ENCODE peak calls at places on chromosome 6, in four cellular contexts. W, X, U and D are unnamed samples.

GRCh38 chr6:5359413-5359812 is 98.1 kb downstream of the FARS2 start:
- DNase-seq in W (no peak), U (no peak), X (no peak), D (no peak)

GRCh38 chr6:31651602-31652191 is 764 bp downstream of the BAG6 start:
- DNase-seq in X (peak; percentile 55), W (no peak), U (peak; percentile 89), D (no peak)

GRCh38 chr6:156423829-156424228 is 353.3 kb upstream of the ARID1B start:
- DNase-seq in X (no peak), W (no peak), U (no peak), D (no peak)

GRCh38 chr6:25960689-25961088 is 1.9 kb upstream of the TRIM38 start:
- DNase-seq in W (no peak), U (no peak), X (no peak), D (no peak)

GRCh38 chr6:12147557-12148316 is 135.6 kb downstream of the HIVEP1 start:
- DNase-seq in W (no peak), U (no peak), X (no peak), D (no peak)

GRCh38 chr6:152273638-152274037 is 363.5 kb downstream of the SYNE1 start:
- DNase-seq in U (no peak), X (no peak), W (no peak), D (no peak)

GRCh38 chr6:28658475-28659249 is 133.0 kb downstream of the GPX5 start:
- DNase-seq in U (no peak), X (no peak), W (no peak), D (no peak)

GRCh38 chr6:80356545-80356944 is 250.1 kb downstream of the BCKDHB start:
- DNase-seq in W (no peak), X (no peak), U (no peak), D (no peak)

GRCh38 chr6:33806795-33807194 is 3.0 kb upstream of the MLN start:
- DNase-seq in W (no peak), X (no peak), U (no peak), D (no peak)

GRCh38 chr6:54717849-54718455 is 128.6 kb upstream of the FAM83B start:
- DNase-seq in W (peak; percentile 44), X (peak; percentile 63), U (peak; percentile 77), D (peak; percentile 77)

GRCh38 chr6:135506270-135506997 is 8.9 kb upstream of the AHI1 start:
- DNase-seq in U (peak; percentile 45), W (peak; percentile 29), X (no peak), D (no peak)

GRCh38 chr6:150016324-150017185 is 8.8 kb downstream of the RAET1L start:
- DNase-seq in U (peak; percentile 69), W (peak; percentile 36), X (peak; percentile 65), D (peak; percentile 41)

GRCh38 chr6:75207211-75207984 is 1.5 kb upstream of the COL12A1 start:
- DNase-seq in X (no peak), U (no peak), W (no peak), D (no peak)

GRCh38 chr6:92150560-92150959 is 1268.8 kb downstream of the EPHA7 start:
- DNase-seq in U (no peak), W (no peak), X (no peak), D (no peak)

GRCh38 chr6:4078830-4079471 is at the start of gene FAM217A:
- DNase-seq in W (no peak), X (no peak), U (no peak), D (no peak)

GRCh38 chr6:17305219-17306001 is 24.2 kb downstream of the RBM24 start:
- DNase-seq in W (no peak), X (no peak), U (no peak), D (no peak)

GRCh38 chr6:113651120-113651519 is 206.0 kb upstream of the MARCKS start:
- DNase-seq in W (no peak), X (no peak), U (no peak), D (no peak)

GRCh38 chr6:73802366-73802765 is 106.4 kb downstream of the CD109 start:
- DNase-seq in U (no peak), W (no peak), X (no peak), D (no peak)

GRCh38 chr6:128282956-128283355 is 237.4 kb downstream of the PTPRK start:
- DNase-seq in W (no peak), X (no peak), U (no peak), D (no peak)

GRCh38 chr6:106889692-106890091 is 84.8 kb downstream of the CD24 start:
- DNase-seq in W (no peak), U (no peak), X (no peak), D (no peak)

GRCh38 chr6:132643547-132643946 is 15.4 kb downstream of the TAAR1 start:
- DNase-seq in W (no peak), X (no peak), U (no peak), D (no peak)

GRCh38 chr6:125102901-125103300 is 50.7 kb upstream of the TPD52L1 start:
- DNase-seq in W (no peak), U (peak; percentile 29), X (peak; percentile 21), D (no peak)

GRCh38 chr6:25100288-25100687 is 164.5 kb upstream of the RIPOR2 start:
- DNase-seq in X (no peak), U (no peak), W (no peak), D (no peak)

GRCh38 chr6:31356216-31356945 is 598 bp downstream of the HLA-B start:
- DNase-seq in W (no peak), X (no peak), U (no peak), D (no peak)

GRCh38 chr6:154510144-154510905 is at the start of gene CNKSR3:
- DNase-seq in W (peak; percentile 89), X (peak; percentile 83), U (peak; percentile 95), D (peak; percentile 55)

GRCh38 chr6:55033021-55033546 is 141.2 kb upstream of the HCRTR2 start:
- DNase-seq in X (no peak), W (no peak), U (no peak), D (no peak)

GRCh38 chr6:56741472-56741871 is 98.8 kb upstream of the DST start:
- DNase-seq in U (no peak), W (no peak), X (no peak), D (no peak)

GRCh38 chr6:7047071-7047470 is 60.7 kb upstream of the RREB1 start:
- DNase-seq in U (no peak), X (no peak), W (no peak), D (no peak)

GRCh38 chr6:149147191-149147590 is 170.3 kb upstream of the TAB2 start:
- DNase-seq in W (no peak), U (no peak), X (no peak), D (no peak)

GRCh38 chr6:53696351-53696750 is 30.8 kb upstream of the KLHL31 start:
- DNase-seq in W (no peak), X (no peak), U (no peak), D (no peak)

GRCh38 chr6:48978016-48978415 is 485.0 kb downstream of the MMUT start:
- DNase-seq in W (no peak), U (no peak), X (no peak), D (no peak)

GRCh38 chr6:43146709-43147108 is 24.4 kb upstream of the SRF start:
- DNase-seq in U (no peak), X (no peak), W (no peak), D (no peak)

GRCh38 chr6:119173249-119174084 is 95.0 kb upstream of the FAM184A start:
- DNase-seq in X (no peak), W (no peak), U (peak; percentile 91), D (no peak)

GRCh38 chr6:127300411-127300810 is 33.7 kb downstream of the RNF146 start:
- DNase-seq in U (no peak), X (no peak), W (no peak), D (peak; percentile 20)

GRCh38 chr6:35041086-35041855 is 99.9 kb downstream of the TCP11 start:
- DNase-seq in W (no peak), X (no peak), U (no peak), D (no peak)

GRCh38 chr6:148203281-148203925 is 139.2 kb upstream of the SASH1 start:
- DNase-seq in X (no peak), W (no peak), U (no peak), D (no peak)

GRCh38 chr6:166777096-166777630 is 150.1 kb upstream of the RPS6KA2 start:
- DNase-seq in U (no peak), X (no peak), W (no peak), D (no peak)

GRCh38 chr6:129183039-129183438 is 300.1 kb downstream of the LAMA2 start:
- DNase-seq in U (no peak), X (no peak), W (no peak), D (no peak)

GRCh38 chr6:129498950-129499870 is 210.8 kb downstream of the ARHGAP18 start:
- DNase-seq in W (peak; percentile 34), X (peak; percentile 67), U (peak; percentile 58), D (peak; percentile 20)

DNA sequence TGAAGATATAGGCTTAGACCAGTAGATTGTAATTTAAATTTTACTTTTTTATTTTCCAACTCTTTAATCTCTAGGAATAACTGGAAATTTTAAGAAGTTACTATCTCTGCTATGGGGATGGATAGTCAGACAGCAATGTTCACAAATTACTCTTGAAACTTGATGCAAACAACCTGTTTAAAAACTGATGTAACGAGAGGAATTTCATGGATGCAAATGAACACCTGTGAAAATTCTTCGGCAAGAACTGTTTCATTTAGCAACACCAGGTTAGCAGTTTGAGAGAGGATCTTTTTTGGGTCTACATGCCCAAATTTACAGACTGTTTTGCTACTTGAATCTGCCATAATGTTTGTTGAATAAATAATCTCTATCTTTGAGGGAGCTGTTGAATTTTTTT is 20.0 kb upstream of the RSPH3 start:
- DNase-seq in U (no peak), X (no peak), W (no peak), D (no peak)
- H3K27ac ChIP-seq in U (no peak overlapping the region), X (no peak overlapping the region), W (no peak overlapping the region), D (no peak overlapping the region)

GRCh38 chr6:27303613-27304272 is 8.3 kb downstream of the POM121L2 start:
- DNase-seq in W (no peak), U (no peak), X (no peak), D (no peak)
- TF ChIP-seq TCF7L2 in W (no peak), U (no peak), X (no peak), D (no peak)

GRCh38 chr6:52399511-52400315 is 20.4 kb upstream of the EFHC1 start:
- DNase-seq in X (no peak), U (peak; percentile 77), W (peak; percentile 58), D (no peak)

GRCh38 chr6:52403086-52403485 is 17.1 kb upstream of the EFHC1 start:
- DNase-seq in U (no peak), W (no peak), X (no peak), D (no peak)

GRCh38 chr6:52403627-52404026 is 16.5 kb upstream of the EFHC1 start:
- DNase-seq in X (no peak), U (no peak), W (no peak), D (no peak)

GRCh38 chr6:52405243-52405642 is 14.9 kb upstream of the EFHC1 start:
- DNase-seq in W (no peak), X (no peak), U (no peak), D (no peak)

GRCh38 chr6:52400316-52401041 is 19.7 kb upstream of the EFHC1 start:
- DNase-seq in X (no peak), W (no peak), U (peak; percentile 68), D (no peak)
- H3K27ac ChIP-seq in X (no peak overlapping the region), W (no peak overlapping the region), U (peak overlapping the region; percentile 49), D (no peak overlapping the region)

GRCh38 chr6:111871725-111872520 is 1.3 kb downstream of the FYN start:
- DNase-seq in U (peak; percentile 41), W (peak; percentile 76), X (no peak), D (no peak)
- TF ChIP-seq TCF7L2 in U (no peak), W (no peak), X (no peak), D (no peak)

GRCh38 chr6:97535800-97536199 is 252.8 kb upstream of the MMS22L start:
- DNase-seq in U (no peak), X (no peak), W (no peak), D (no peak)
- H3K27ac ChIP-seq in U (no peak overlapping the region), X (no peak overlapping the region), W (no peak overlapping the region), D (no peak overlapping the region)

GRCh38 chr6:41469951-41470340 is 76.2 kb upstream of the FOXP4 start:
- DNase-seq in U (no peak), X (no peak), W (no peak), D (no peak)
- TF ChIP-seq TCF7L2 in U (no peak), X (peak; percentile 18), W (no peak), D (no peak)